ENCODE peak calls at places on chromosomes 12 and 14, in eight cellular contexts. One of them, this sample, is unnamed.

GRCh38 chr12:53560386-53560785 is 53.1 kb upstream of the NPFF start:
- DNase-seq in trophoblast cell: no peak
- DNase-seq in neural progenitor cell: no peak
- DNase-seq in HepG2: no peak
- DNase-seq in neuronal stem cell: no peak
- DNase-seq in PC-3: no peak
- DNase-seq in GM23248: peak; percentile 83
- DNase-seq in fibroblast of lung: peak; percentile 93
- DNase-seq in this sample: no peak

GRCh38 chr12:124923906-124924734 is 9.7 kb upstream of the UBC start:
- DNase-seq in neural progenitor cell: peak; percentile 65
- DNase-seq in neuronal stem cell: no peak
- DNase-seq in trophoblast cell: peak; percentile 97
- DNase-seq in PC-3: peak; percentile 83
- DNase-seq in HepG2: no peak
- DNase-seq in fibroblast of lung: peak; percentile 77
- DNase-seq in GM23248: peak; percentile 88
- DNase-seq in this sample: peak; percentile 74

GRCh38 chr12:106704081-106704480 is 70.4 kb upstream of the RIC8B start:
- DNase-seq in GM23248: no peak
- DNase-seq in trophoblast cell: no peak
- DNase-seq in neural progenitor cell: no peak
- DNase-seq in neuronal stem cell: no peak
- DNase-seq in fibroblast of lung: peak; percentile 10
- DNase-seq in HepG2: no peak
- DNase-seq in PC-3: no peak
- DNase-seq in this sample: no peak

GRCh38 chr12:130186101-130186465 is 23.8 kb downstream of the FZD10 start:
- DNase-seq in PC-3: no peak
- DNase-seq in trophoblast cell: peak; percentile 34
- DNase-seq in neuronal stem cell: no peak
- DNase-seq in GM23248: no peak
- DNase-seq in HepG2: no peak
- DNase-seq in neural progenitor cell: no peak
- DNase-seq in fibroblast of lung: no peak
- DNase-seq in this sample: no peak

GRCh38 chr14:59429798-59430197 is 35.4 kb downstream of the GPR135 start:
- DNase-seq in fibroblast of lung: no peak
- DNase-seq in neural progenitor cell: no peak
- DNase-seq in GM23248: no peak
- DNase-seq in HepG2: no peak
- DNase-seq in neuronal stem cell: no peak
- DNase-seq in PC-3: no peak
- DNase-seq in trophoblast cell: no peak
- DNase-seq in this sample: no peak

GRCh38 chr14:59346796-59347510 is 118.2 kb downstream of the GPR135 start:
- DNase-seq in fibroblast of lung: peak; percentile 78
- DNase-seq in neural progenitor cell: no peak
- DNase-seq in trophoblast cell: no peak
- DNase-seq in PC-3: no peak
- DNase-seq in HepG2: no peak
- DNase-seq in GM23248: peak; percentile 50
- DNase-seq in neuronal stem cell: no peak
- DNase-seq in this sample: no peak

GRCh38 chr14:28141662-28142061 is 624.9 kb upstream of the FOXG1 start:
- DNase-seq in neural progenitor cell: no peak
- DNase-seq in PC-3: no peak
- DNase-seq in fibroblast of lung: no peak
- DNase-seq in trophoblast cell: no peak
- DNase-seq in GM23248: no peak
- DNase-seq in neuronal stem cell: no peak
- DNase-seq in HepG2: no peak
- DNase-seq in this sample: no peak

GRCh38 chr12:65682145-65682544 is 142.1 kb upstream of the HMGA2 start:
- DNase-seq in HepG2: no peak
- DNase-seq in fibroblast of lung: no peak
- DNase-seq in neuronal stem cell: no peak
- DNase-seq in trophoblast cell: no peak
- DNase-seq in neural progenitor cell: no peak
- DNase-seq in GM23248: no peak
- DNase-seq in PC-3: no peak
- DNase-seq in this sample: no peak

GRCh38 chr12:41992029-41992428 is 152.6 kb downstream of the GXYLT1 start:
- DNase-seq in neural progenitor cell: no peak
- DNase-seq in GM23248: no peak
- DNase-seq in HepG2: no peak
- DNase-seq in neuronal stem cell: no peak
- DNase-seq in fibroblast of lung: no peak
- DNase-seq in trophoblast cell: no peak
- DNase-seq in PC-3: no peak
- DNase-seq in this sample: no peak

GRCh38 chr12:13241833-13242232 is 45.3 kb downstream of the EMP1 start:
- DNase-seq in fibroblast of lung: no peak
- DNase-seq in GM23248: no peak
- DNase-seq in neural progenitor cell: no peak
- DNase-seq in PC-3: peak; percentile 61
- DNase-seq in trophoblast cell: no peak
- DNase-seq in HepG2: peak; percentile 25
- DNase-seq in neuronal stem cell: no peak
- DNase-seq in this sample: no peak

GRCh38 chr14:101083564-101084435 is 180.3 kb upstream of the RTL1 start:
- DNase-seq in HepG2: peak; percentile 20
- DNase-seq in neuronal stem cell: no peak
- DNase-seq in fibroblast of lung: no peak
- DNase-seq in neural progenitor cell: peak; percentile 58
- DNase-seq in GM23248: peak; percentile 29
- DNase-seq in trophoblast cell: no peak
- DNase-seq in PC-3: peak; percentile 27
- DNase-seq in this sample: peak; percentile 81

GRCh38 chr14:92470215-92470614 is 43.4 kb upstream of the RIN3 start:
- DNase-seq in fibroblast of lung: peak; percentile 94
- DNase-seq in trophoblast cell: no peak
- DNase-seq in neural progenitor cell: no peak
- DNase-seq in neuronal stem cell: no peak
- DNase-seq in GM23248: peak; percentile 85
- DNase-seq in HepG2: no peak
- DNase-seq in PC-3: peak; percentile 79
- DNase-seq in this sample: peak; percentile 11

GRCh38 chr14:51883232-51883631 is 22.8 kb downstream of the GNG2 start:
- DNase-seq in GM23248: no peak
- DNase-seq in PC-3: no peak
- DNase-seq in HepG2: no peak
- DNase-seq in neuronal stem cell: no peak
- DNase-seq in trophoblast cell: no peak
- DNase-seq in fibroblast of lung: no peak
- DNase-seq in neural progenitor cell: no peak
- DNase-seq in this sample: no peak

GRCh38 chr12:119068129-119068856 is 87.0 kb downstream of the SRRM4 start:
- DNase-seq in PC-3: no peak
- DNase-seq in GM23248: no peak
- DNase-seq in HepG2: no peak
- DNase-seq in neuronal stem cell: no peak
- DNase-seq in neural progenitor cell: no peak
- DNase-seq in trophoblast cell: no peak
- DNase-seq in fibroblast of lung: no peak
- DNase-seq in this sample: no peak

GRCh38 chr12:57894577-57895292 is 46.6 kb upstream of the ATP23 start:
- DNase-seq in trophoblast cell: no peak
- DNase-seq in neuronal stem cell: no peak
- DNase-seq in PC-3: no peak
- DNase-seq in HepG2: no peak
- DNase-seq in fibroblast of lung: no peak
- DNase-seq in GM23248: peak; percentile 29
- DNase-seq in neural progenitor cell: no peak
- DNase-seq in this sample: no peak

GRCh38 chr12:82627799-82628198 is 58.9 kb upstream of the TMTC2 start:
- DNase-seq in GM23248: peak; percentile 74
- DNase-seq in PC-3: peak; percentile 67
- DNase-seq in neural progenitor cell: peak; percentile 64
- DNase-seq in fibroblast of lung: peak; percentile 15
- DNase-seq in neuronal stem cell: no peak
- DNase-seq in HepG2: peak; percentile 21
- DNase-seq in trophoblast cell: no peak
- DNase-seq in this sample: peak; percentile 73

GRCh38 chr14:59848671-59849070 is 21.9 kb downstream of the RTN1 start:
- DNase-seq in fibroblast of lung: no peak
- DNase-seq in HepG2: no peak
- DNase-seq in GM23248: no peak
- DNase-seq in neuronal stem cell: no peak
- DNase-seq in trophoblast cell: no peak
- DNase-seq in PC-3: no peak
- DNase-seq in neural progenitor cell: no peak
- DNase-seq in this sample: no peak

GRCh38 chr12:67193705-67194104 is 75.5 kb upstream of the CAND1 start:
- DNase-seq in neuronal stem cell: peak; percentile 62
- DNase-seq in GM23248: peak; percentile 42
- DNase-seq in fibroblast of lung: peak; percentile 34
- DNase-seq in HepG2: peak; percentile 8
- DNase-seq in PC-3: peak; percentile 55
- DNase-seq in neural progenitor cell: peak; percentile 70
- DNase-seq in trophoblast cell: no peak
- DNase-seq in this sample: peak; percentile 70

GRCh38 chr14:42163136-42163535 is 556.5 kb downstream of the LRFN5 start:
- DNase-seq in neural progenitor cell: no peak
- DNase-seq in trophoblast cell: no peak
- DNase-seq in neuronal stem cell: no peak
- DNase-seq in fibroblast of lung: no peak
- DNase-seq in HepG2: no peak
- DNase-seq in PC-3: no peak
- DNase-seq in GM23248: no peak
- DNase-seq in this sample: no peak

GRCh38 chr12:104138747-104139186 is 757 bp upstream of the NFYB start:
- DNase-seq in neural progenitor cell: peak; percentile 31
- DNase-seq in GM23248: peak; percentile 41
- DNase-seq in PC-3: no peak
- DNase-seq in fibroblast of lung: no peak
- DNase-seq in neuronal stem cell: peak; percentile 15
- DNase-seq in trophoblast cell: no peak
- DNase-seq in HepG2: no peak
- DNase-seq in this sample: peak; percentile 39

GRCh38 chr14:52275372-52275771 is 7.9 kb downstream of the PTGDR start:
- DNase-seq in GM23248: no peak
- DNase-seq in neuronal stem cell: no peak
- DNase-seq in neural progenitor cell: no peak
- DNase-seq in HepG2: no peak
- DNase-seq in fibroblast of lung: no peak
- DNase-seq in PC-3: no peak
- DNase-seq in trophoblast cell: no peak
- DNase-seq in this sample: no peak

GRCh38 chr12:116644806-116645205 is 85.6 kb downstream of the MAP1LC3B2 start:
- DNase-seq in neuronal stem cell: no peak
- DNase-seq in trophoblast cell: no peak
- DNase-seq in PC-3: no peak
- DNase-seq in neural progenitor cell: no peak
- DNase-seq in fibroblast of lung: no peak
- DNase-seq in GM23248: no peak
- DNase-seq in HepG2: no peak
- DNase-seq in this sample: no peak

DNA sequence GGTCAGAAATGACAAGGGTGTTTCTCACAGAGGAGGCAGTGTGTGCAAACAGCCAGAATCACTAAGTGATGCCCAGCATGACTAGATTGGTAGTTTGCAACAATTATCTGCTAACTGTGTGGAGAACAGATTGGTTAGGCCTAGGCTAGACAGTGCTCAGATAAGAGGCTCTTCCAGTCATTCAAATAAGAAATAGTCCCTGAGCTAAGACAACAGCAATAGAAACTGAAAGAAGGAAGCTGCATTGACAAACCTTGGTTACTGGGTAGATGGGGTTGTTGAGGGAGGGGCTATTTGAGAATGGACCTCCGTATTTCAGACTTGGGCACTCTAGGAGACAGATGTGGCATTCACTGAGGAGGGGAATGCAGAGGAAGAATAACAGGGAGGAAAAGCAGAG is 255.0 kb upstream of the NPAS3 start:
- DNase-seq in HepG2: no peak
- DNase-seq in GM23248: no peak
- DNase-seq in PC-3: no peak
- DNase-seq in fibroblast of lung: no peak
- DNase-seq in neural progenitor cell: no peak
- DNase-seq in trophoblast cell: no peak
- DNase-seq in neuronal stem cell: no peak
- DNase-seq in this sample: no peak
- H2AFZ ChIP-seq in HepG2: no peak overlapping the region
- H2AFZ ChIP-seq in GM23248: no peak overlapping the region
- H2AFZ ChIP-seq in PC-3: no peak overlapping the region
- H2AFZ ChIP-seq in fibroblast of lung: no peak overlapping the region
- H2AFZ ChIP-seq in neural progenitor cell: no peak overlapping the region
- H2AFZ ChIP-seq in trophoblast cell: no peak overlapping the region
- H2AFZ ChIP-seq in neuronal stem cell: no peak overlapping the region
- H2AFZ ChIP-seq in this sample: no peak overlapping the region

GRCh38 chr14:33964599-33965317 is 13.9 kb upstream of the EGLN3 start:
- DNase-seq in GM23248: no peak
- DNase-seq in trophoblast cell: no peak
- DNase-seq in fibroblast of lung: no peak
- DNase-seq in neural progenitor cell: peak; percentile 74
- DNase-seq in neuronal stem cell: peak; percentile 49
- DNase-seq in HepG2: no peak
- DNase-seq in PC-3: no peak
- DNase-seq in this sample: no peak
- H2AFZ ChIP-seq in GM23248: no peak overlapping the region
- H2AFZ ChIP-seq in trophoblast cell: no peak overlapping the region
- H2AFZ ChIP-seq in fibroblast of lung: no peak overlapping the region
- H2AFZ ChIP-seq in neural progenitor cell: no peak overlapping the region
- H2AFZ ChIP-seq in neuronal stem cell: no peak overlapping the region
- H2AFZ ChIP-seq in HepG2: no peak overlapping the region
- H2AFZ ChIP-seq in PC-3: no peak overlapping the region
- H2AFZ ChIP-seq in this sample: peak overlapping the region; percentile 82

GRCh38 chr12:121810833-121811433 is 7.1 kb downstream of the SETD1B start:
- DNase-seq in neuronal stem cell: no peak
- DNase-seq in neural progenitor cell: no peak
- DNase-seq in GM23248: peak; percentile 33
- DNase-seq in PC-3: peak; percentile 13
- DNase-seq in trophoblast cell: no peak
- DNase-seq in fibroblast of lung: no peak
- DNase-seq in HepG2: no peak
- DNase-seq in this sample: no peak
- H2AFZ ChIP-seq in neuronal stem cell: no peak overlapping the region
- H2AFZ ChIP-seq in neural progenitor cell: no peak overlapping the region
- H2AFZ ChIP-seq in GM23248: no peak overlapping the region
- H2AFZ ChIP-seq in PC-3: no peak overlapping the region
- H2AFZ ChIP-seq in trophoblast cell: no peak overlapping the region
- H2AFZ ChIP-seq in fibroblast of lung: no peak overlapping the region
- H2AFZ ChIP-seq in HepG2: no peak overlapping the region
- H2AFZ ChIP-seq in this sample: no peak overlapping the region

GRCh38 chr12:25051171-25051570 is 102.3 kb upstream of the BCAT1 start:
- DNase-seq in fibroblast of lung: no peak
- DNase-seq in PC-3: no peak
- DNase-seq in neural progenitor cell: no peak
- DNase-seq in GM23248: no peak
- DNase-seq in neuronal stem cell: no peak
- DNase-seq in HepG2: no peak
- DNase-seq in trophoblast cell: no peak
- DNase-seq in this sample: no peak
- H2AFZ ChIP-seq in fibroblast of lung: no peak overlapping the region
- H2AFZ ChIP-seq in PC-3: no peak overlapping the region
- H2AFZ ChIP-seq in neural progenitor cell: peak overlapping the region; percentile 29
- H2AFZ ChIP-seq in GM23248: no peak overlapping the region
- H2AFZ ChIP-seq in neuronal stem cell: peak overlapping the region; percentile 50
- H2AFZ ChIP-seq in HepG2: no peak overlapping the region
- H2AFZ ChIP-seq in trophoblast cell: no peak overlapping the region
- H2AFZ ChIP-seq in this sample: peak overlapping the region; percentile 78

GRCh38 chr14:68822132-68822651 is 29.3 kb upstream of the ZFP36L1 start:
- DNase-seq in fibroblast of lung: no peak
- DNase-seq in HepG2: no peak
- DNase-seq in neural progenitor cell: no peak
- DNase-seq in trophoblast cell: no peak
- DNase-seq in PC-3: no peak
- DNase-seq in neuronal stem cell: no peak
- DNase-seq in GM23248: no peak
- DNase-seq in this sample: no peak
- H2AFZ ChIP-seq in fibroblast of lung: no peak overlapping the region
- H2AFZ ChIP-seq in HepG2: no peak overlapping the region
- H2AFZ ChIP-seq in neural progenitor cell: no peak overlapping the region
- H2AFZ ChIP-seq in trophoblast cell: no peak overlapping the region
- H2AFZ ChIP-seq in PC-3: no peak overlapping the region
- H2AFZ ChIP-seq in neuronal stem cell: no peak overlapping the region
- H2AFZ ChIP-seq in GM23248: no peak overlapping the region
- H2AFZ ChIP-seq in this sample: no peak overlapping the region